ENCODE peak calls at places on chromosomes 2 and 18, in six cellular contexts. Q is RWPE1, F is B cell, N is AG10803, H is GM20000, M is PC-9. C is an unnamed sample.

GRCh38 chr2:1707771-1708351 is 36.5 kb downstream of the PXDN start:
- DNase-seq in Q (peak; percentile 68), M (no peak), N (peak; percentile 87), F (peak; percentile 11), H (no peak), C (no peak)

GRCh38 chr2:121031568-121032340 is 253.2 kb downstream of the TFCP2L1 start:
- DNase-seq in F (no peak), N (no peak), H (no peak), M (no peak), Q (no peak), C (no peak)

GRCh38 chr2:104867351-104868080 is 13.6 kb downstream of the POU3F3 start:
- DNase-seq in M (no peak), N (no peak), F (peak; percentile 13), Q (no peak), H (peak; percentile 16), C (no peak)

GRCh38 chr2:70118798-70119454 is 31.6 kb downstream of the PCBP1 start:
- DNase-seq in H (no peak), F (no peak), N (no peak), M (no peak), Q (no peak), C (no peak)

GRCh38 chr2:225041210-225041870 is 928 bp downstream of the DOCK10 start:
- DNase-seq in Q (peak; percentile 10), M (no peak), N (peak; percentile 71), H (peak; percentile 84), F (peak; percentile 80), C (no peak)

GRCh38 chr18:47929681-47930085 is 776 bp downstream of the SMAD2 start:
- DNase-seq in N (peak; percentile 39), Q (no peak), H (no peak), M (peak; percentile 62), F (no peak), C (no peak)

GRCh38 chr18:30920757-30921156 is 121.8 kb downstream of the DSC3 start:
- DNase-seq in N (no peak), M (no peak), Q (no peak), F (no peak), H (no peak), C (no peak)

GRCh38 chr2:222364280-222364895 is 60.0 kb upstream of the SGPP2 start:
- DNase-seq in N (no peak), M (peak; percentile 41), F (no peak), H (no peak), Q (peak; percentile 39), C (no peak)

GRCh38 chr2:158458617-158458920 is 1.8 kb downstream of the PKP4 start:
- DNase-seq in N (no peak), Q (no peak), M (no peak), H (no peak), F (peak; percentile 4), C (no peak)

GRCh38 chr2:238286987-238287386 is 1.4 kb downstream of the PER2 start:
- DNase-seq in M (no peak), N (peak; percentile 11), F (no peak), H (no peak), Q (no peak), C (no peak)

GRCh38 chr2:237941239-237941638 is 25.6 kb upstream of the UBE2F start:
- DNase-seq in Q (no peak), M (no peak), H (no peak), N (no peak), F (no peak), C (no peak)

GRCh38 chr2:157788201-157788600 is 87.9 kb downstream of the ACVR1 start:
- DNase-seq in F (no peak), H (no peak), N (no peak), Q (no peak), M (no peak), C (no peak)

GRCh38 chr18:24015897-24016631 is 1.5 kb downstream of the TTC39C start:
- DNase-seq in H (no peak), N (no peak), Q (no peak), F (no peak), M (no peak), C (no peak)

GRCh38 chr18:24014986-24015896 is 687 bp downstream of the TTC39C start:
- DNase-seq in H (peak; percentile 51), N (peak; percentile 95), M (peak; percentile 46), Q (peak; percentile 30), F (peak; percentile 45), C (peak; percentile 73)

GRCh38 chr18:24014062-24014985 is at the start of gene TTC39C:
- DNase-seq in F (peak; percentile 81), Q (peak; percentile 55), M (no peak), H (peak; percentile 89), N (peak; percentile 75), C (peak; percentile 78)

GRCh38 chr18:24018299-24018910 is 3.9 kb downstream of the TTC39C start:
- DNase-seq in N (no peak), M (no peak), F (no peak), H (no peak), Q (no peak), C (no peak)

DNA sequence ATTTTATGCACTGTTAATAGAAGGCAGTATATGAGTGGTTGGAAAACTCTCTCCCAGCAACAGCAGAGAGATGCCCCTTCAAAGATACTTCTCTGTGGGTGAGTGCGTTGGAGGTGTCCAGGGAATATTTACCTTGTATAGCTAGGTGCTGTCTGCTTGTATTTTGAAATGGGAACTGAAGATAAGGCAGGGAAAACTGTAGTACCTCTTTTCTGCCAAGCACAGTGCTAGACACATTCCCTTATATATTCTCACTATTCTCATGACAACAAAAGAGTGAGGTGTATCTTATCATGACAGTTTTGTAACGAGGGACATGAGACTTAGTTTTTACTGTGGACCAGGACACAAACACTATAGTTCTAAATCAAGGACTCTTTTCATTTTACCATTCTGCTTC is 2.1 kb downstream of the TTC39C start:
- DNase-seq in N (no peak), F (peak; percentile 24), M (no peak), Q (peak; percentile 34), H (no peak), C (no peak)
- TF ChIP-seq CTCF in N (peak; percentile 35), F (peak; percentile 27), M (peak; percentile 46), Q (peak; percentile 48), H (peak; percentile 15), C (peak; percentile 24)

DNA sequence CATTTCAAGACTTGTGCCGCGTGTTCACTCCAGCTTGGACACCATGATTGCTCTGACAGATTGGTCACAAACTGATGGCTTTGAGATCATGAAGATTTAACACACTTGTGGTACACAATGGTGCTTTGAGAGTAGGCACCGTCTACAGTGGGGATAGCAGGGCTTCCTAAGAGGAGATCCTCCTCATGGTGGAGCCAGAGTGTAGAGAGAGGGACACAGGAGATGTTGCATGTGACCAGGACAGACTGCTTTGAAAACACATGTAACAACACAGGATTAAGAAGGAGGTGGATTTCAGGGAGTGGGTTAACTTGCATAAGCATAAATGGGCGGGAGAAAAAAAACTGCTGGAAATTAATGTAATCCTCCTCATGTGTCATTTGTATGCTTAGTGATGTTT is 95.7 kb upstream of the LINC00305 start:
- DNase-seq in M (no peak), F (peak; percentile 10), Q (no peak), N (no peak), H (no peak), C (no peak)
- TF ChIP-seq CTCF in M (no peak), F (no peak), Q (no peak), N (no peak), H (no peak), C (no peak)

DNA sequence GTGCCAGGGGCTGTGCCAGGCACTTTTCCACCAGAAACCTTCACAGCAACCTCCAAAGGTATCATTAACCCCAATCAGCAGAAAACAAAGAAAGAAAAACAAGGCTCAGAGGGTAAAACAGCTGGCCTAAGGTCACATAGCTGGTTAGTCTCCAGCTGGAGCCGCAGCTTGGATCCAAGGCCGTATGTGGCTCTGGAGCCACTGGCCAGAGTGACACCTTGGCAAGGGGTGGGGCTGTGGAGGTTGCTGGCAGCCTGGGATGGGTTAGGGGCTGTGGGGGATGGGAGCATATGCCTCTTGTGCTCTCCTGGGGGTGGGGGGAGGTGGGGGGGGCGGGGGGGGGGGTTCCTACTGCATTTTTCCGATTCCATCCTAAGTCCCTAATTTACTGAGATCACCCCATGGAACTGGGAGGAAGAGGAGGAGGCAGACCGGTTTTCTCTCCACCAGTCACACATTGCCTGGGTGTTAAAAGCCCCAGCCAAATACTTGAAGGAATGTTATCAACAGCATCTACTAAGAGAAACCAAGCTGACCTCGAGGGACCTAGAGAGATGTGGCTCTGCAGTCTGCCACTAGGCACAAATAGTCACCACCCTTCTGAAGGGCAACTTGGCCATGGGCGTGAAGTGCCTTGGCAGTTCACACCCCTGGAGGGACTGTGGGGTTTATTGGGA is 8.0 kb downstream of the HAAO start:
- DNase-seq in M (no peak), Q (no peak), H (no peak), N (no peak), F (no peak), C (peak; percentile 58)
- TF ChIP-seq CTCF in M (no peak), Q (no peak), H (no peak), N (no peak), F (no peak), C (no peak)

GRCh38 chr18:66655407-66655806 is 51.5 kb upstream of the CDH19 start:
- DNase-seq in N (no peak), F (no peak), Q (no peak), H (no peak), M (no peak), C (no peak)
- TF ChIP-seq CTCF in N (no peak), F (no peak), Q (no peak), H (no peak), M (no peak), C (no peak)

DNA sequence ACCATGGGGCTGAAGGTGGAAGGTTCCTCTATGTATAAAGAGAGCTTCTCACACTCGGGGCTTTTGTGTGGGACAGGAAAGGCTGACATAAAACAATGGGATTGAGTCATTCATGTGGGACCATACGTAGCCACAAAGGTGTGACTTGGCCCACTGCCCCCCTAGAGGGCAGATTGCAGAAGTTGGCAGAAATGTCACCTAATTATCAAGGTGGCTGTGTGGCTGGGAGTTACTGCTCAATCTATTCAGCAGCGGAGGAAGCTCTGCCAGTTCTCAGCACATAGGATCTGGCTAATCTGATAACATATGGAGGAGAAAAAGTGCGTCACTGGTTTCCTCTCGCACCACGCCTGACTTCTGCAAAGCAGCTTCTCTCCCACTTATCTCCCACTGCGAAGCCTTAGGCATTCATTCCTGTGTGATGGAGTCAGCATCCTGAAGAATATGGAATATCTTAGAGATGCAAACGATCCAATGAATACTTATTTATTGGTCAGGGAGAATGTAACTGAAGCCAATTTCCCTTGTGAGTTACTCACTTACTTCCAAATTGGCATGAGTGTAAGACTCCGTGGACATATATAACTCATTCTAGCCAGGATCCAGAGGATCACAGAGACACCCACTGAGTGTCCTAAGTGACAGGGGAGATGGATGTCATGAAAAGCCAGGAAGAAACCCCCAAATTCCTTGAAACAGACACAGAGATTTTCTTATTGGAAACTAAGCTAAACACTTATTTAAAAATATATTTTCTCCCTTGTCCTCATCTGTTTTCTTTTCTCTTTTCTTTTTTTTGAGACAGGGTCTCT is 344.8 kb downstream of the TGIF1 start:
- DNase-seq in Q (peak; percentile 79), F (no peak), N (peak; percentile 78), M (peak; percentile 88), H (no peak), C (no peak)
- TF ChIP-seq CTCF in Q (no peak), F (no peak), N (no peak), M (no peak), H (no peak), C (no peak)

DNA sequence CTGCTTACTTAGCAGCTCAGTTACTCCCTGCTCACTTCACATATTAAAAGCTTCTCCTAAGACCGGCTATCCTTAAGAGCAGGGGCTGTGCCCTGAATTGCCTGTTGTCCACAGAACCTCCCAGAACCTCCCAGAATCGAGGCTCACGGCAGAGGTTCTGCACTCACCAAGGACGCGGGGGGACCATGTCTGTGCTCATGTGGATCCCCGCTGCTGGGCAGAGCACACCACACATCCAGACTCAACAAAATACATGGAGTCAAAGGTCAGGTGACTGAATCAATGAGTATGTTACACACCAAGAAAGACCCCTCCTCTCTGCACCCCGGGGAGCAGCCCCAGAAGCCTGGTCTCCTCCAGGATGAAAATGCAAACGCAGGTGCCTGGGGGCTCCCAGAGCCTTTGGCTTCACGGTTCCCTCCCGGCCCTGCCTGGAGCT is 149.0 kb downstream of the MBP start:
- DNase-seq in M (no peak), Q (no peak), H (no peak), F (no peak), N (no peak), C (no peak)
- TF ChIP-seq CTCF in M (no peak), Q (peak; percentile 68), H (no peak), F (peak; percentile 38), N (no peak), C (no peak)

C was measured in pancreas.